ENCODE peak calls at places on chromosomes 1 and 21, in nine cellular contexts. H is PC-9, Q is GM06990, W is lower lobe of right lung, R is A549, Z is tibial nerve, B is spleen, Y is heart left ventricle, V is heart right ventricle. O is an unnamed sample.

GRCh38 chr1:21124846-21125245 is 51.9 kb downstream of the EIF4G3 start:
- DNase-seq in H (no peak), Z (no peak), V (no peak), Y (no peak), Q (no peak), W (no peak), R (no peak), B (no peak), O (peak; percentile 59)

GRCh38 chr1:185520188-185520935 is 203.3 kb upstream of the IVNS1ABP start:
- DNase-seq in R (peak; percentile 5), Q (no peak), B (no peak), Y (no peak), H (no peak), Z (no peak), V (no peak), W (no peak), O (peak; percentile 54)

GRCh38 chr1:176541663-176542062 is 78.7 kb downstream of the PAPPA2 start:
- DNase-seq in Q (no peak), B (no peak), R (no peak), Z (no peak), V (no peak), Y (no peak), H (no peak), W (no peak), O (no peak)

GRCh38 chr1:228198977-228199590 is 8.8 kb upstream of the OBSCN start:
- DNase-seq in V (no peak), Z (no peak), H (no peak), Q (no peak), B (no peak), R (peak; percentile 50), W (no peak), Y (no peak), O (no peak)

GRCh38 chr1:107254306-107254705 is 113.5 kb downstream of the NTNG1 start:
- DNase-seq in W (no peak), Y (no peak), Z (no peak), R (no peak), H (no peak), B (no peak), Q (no peak), V (no peak), O (no peak)

GRCh38 chr1:41977329-41977728 is 58.6 kb upstream of the HIVEP3 start:
- DNase-seq in Q (no peak), B (no peak), Z (no peak), R (no peak), V (no peak), Y (no peak), W (no peak), H (no peak), O (no peak)

GRCh38 chr1:184684285-184685077 is 70.2 kb downstream of the EDEM3 start:
- DNase-seq in V (peak; percentile 54), R (no peak), B (no peak), Z (peak; percentile 38), Y (peak; percentile 25), H (no peak), Q (no peak), W (no peak), O (peak; percentile 18)

GRCh38 chr21:44375281-44375651 is 21.8 kb downstream of the TRPM2 start:
- DNase-seq in W (peak; percentile 70), H (no peak), V (no peak), Y (no peak), Z (peak; percentile 24), Q (no peak), B (peak; percentile 88), R (no peak), O (no peak)

GRCh38 chr1:44013949-44014348 is 17.3 kb downstream of the SLC6A9 start:
- DNase-seq in V (no peak), Q (no peak), Z (no peak), W (no peak), R (no peak), H (no peak), B (no peak), Y (no peak), O (no peak)

GRCh38 chr1:64197076-64197475 is 6.3 kb upstream of the UBE2U start:
- DNase-seq in V (no peak), R (no peak), Q (no peak), Z (no peak), Y (no peak), W (no peak), H (no peak), B (no peak), O (no peak)

GRCh38 chr1:244049142-244049968 is 1.7 kb upstream of the ZBTB18 start:
- DNase-seq in W (peak; percentile 63), Q (peak; percentile 55), R (no peak), V (peak; percentile 57), Y (peak; percentile 41), H (peak; percentile 26), Z (no peak), B (peak; percentile 94), O (peak; percentile 37)

GRCh38 chr1:56954664-56955063 is 11.2 kb downstream of the C8B start:
- DNase-seq in Q (no peak), H (no peak), R (no peak), B (no peak), Z (no peak), W (no peak), Y (no peak), V (no peak), O (no peak)

GRCh38 chr1:162319510-162320160 is 57.0 kb downstream of the SPATA46 start:
- DNase-seq in Y (no peak), H (no peak), B (no peak), W (no peak), V (no peak), R (no peak), Z (no peak), Q (no peak), O (peak; percentile 24)

GRCh38 chr1:159065106-159065505 is 11.5 kb downstream of the AIM2 start:
- DNase-seq in W (no peak), Y (no peak), R (no peak), B (no peak), Z (no peak), H (no peak), Q (no peak), V (no peak), O (no peak)

GRCh38 chr1:159071970-159072582 is 4.5 kb downstream of the AIM2 start:
- DNase-seq in B (no peak), Y (no peak), H (no peak), Z (peak; percentile 24), W (no peak), R (peak; percentile 69), Q (no peak), V (no peak), O (peak; percentile 48)

GRCh38 chr1:159066108-159066507 is 10.5 kb downstream of the AIM2 start:
- DNase-seq in R (no peak), Q (peak; percentile 45), B (no peak), Y (no peak), V (no peak), W (no peak), H (no peak), Z (no peak), O (no peak)

GRCh38 chr1:159067699-159068621 is 8.6 kb downstream of the AIM2 start:
- DNase-seq in Z (no peak), B (peak; percentile 72), W (peak; percentile 47), H (no peak), R (no peak), V (no peak), Q (peak; percentile 82), Y (no peak), O (no peak)

DNA sequence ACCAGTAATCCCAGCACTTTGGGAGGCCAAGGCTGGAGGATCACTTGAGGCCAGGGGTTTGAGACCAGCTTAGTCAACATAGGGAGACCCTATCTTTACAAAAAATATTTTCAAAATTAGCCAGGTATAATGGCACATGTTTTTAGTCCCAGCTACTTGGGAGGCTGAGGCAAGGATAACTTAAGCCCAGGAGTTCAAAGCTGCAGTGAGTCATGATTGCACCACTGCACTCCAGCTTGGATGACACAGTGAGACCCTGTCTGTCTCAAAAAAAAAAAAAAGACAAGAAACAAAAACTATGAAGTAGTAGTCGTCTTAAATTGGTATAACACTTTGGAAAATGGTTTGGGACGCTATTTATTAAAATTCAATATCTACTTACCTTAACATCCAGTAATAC is 7.7 kb downstream of the AIM2 start:
- DNase-seq in R (no peak), Q (no peak), Y (no peak), W (no peak), B (no peak), V (no peak), Z (no peak), H (no peak), O (peak; percentile 62)
- H3K4me3 ChIP-seq in R (no peak overlapping the region), Q (no peak overlapping the region), Y (no peak overlapping the region), W (no peak overlapping the region), B (no peak overlapping the region), V (no peak overlapping the region), Z (no peak overlapping the region), H (no peak overlapping the region), O (no peak overlapping the region)

DNA sequence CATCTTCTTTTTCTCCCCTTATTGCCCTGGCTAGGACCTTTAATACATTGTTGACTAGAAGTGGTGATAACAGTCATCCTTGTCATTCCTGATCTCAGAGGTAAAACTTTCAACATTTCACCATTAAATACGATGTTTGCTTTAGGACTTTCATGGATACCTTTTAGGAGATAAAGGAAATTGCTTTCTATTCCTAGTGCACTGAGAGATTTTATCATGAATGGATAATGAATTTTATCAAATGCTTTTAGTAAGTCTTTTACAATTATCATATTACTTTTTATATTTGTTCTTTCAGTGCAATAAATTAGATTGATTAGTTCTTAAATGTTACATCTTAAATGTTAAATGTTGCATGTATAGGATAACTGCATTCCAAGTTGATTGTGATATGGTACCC is 147.2 kb upstream of the SERTAD4 start:
- DNase-seq in W (no peak), Z (no peak), V (no peak), Q (no peak), H (no peak), Y (no peak), R (no peak), B (no peak), O (no peak)
- H3K4me3 ChIP-seq in W (no peak overlapping the region), Z (no peak overlapping the region), V (no peak overlapping the region), Q (no peak overlapping the region), H (no peak overlapping the region), Y (no peak overlapping the region), R (no peak overlapping the region), B (no peak overlapping the region), O (no peak overlapping the region)

GRCh38 chr1:85584264-85584781 is 3.8 kb downstream of the CCN1 start:
- DNase-seq in V (no peak), R (peak; percentile 69), Q (no peak), H (peak; percentile 28), W (no peak), Y (no peak), Z (no peak), B (no peak), O (peak; percentile 89)
- H3K4me3 ChIP-seq in V (no peak overlapping the region), R (peak overlapping the region; percentile 83), Q (no peak overlapping the region), H (peak overlapping the region; percentile 11), W (no peak overlapping the region), Y (no peak overlapping the region), Z (no peak overlapping the region), B (no peak overlapping the region), O (no peak overlapping the region)

DNA sequence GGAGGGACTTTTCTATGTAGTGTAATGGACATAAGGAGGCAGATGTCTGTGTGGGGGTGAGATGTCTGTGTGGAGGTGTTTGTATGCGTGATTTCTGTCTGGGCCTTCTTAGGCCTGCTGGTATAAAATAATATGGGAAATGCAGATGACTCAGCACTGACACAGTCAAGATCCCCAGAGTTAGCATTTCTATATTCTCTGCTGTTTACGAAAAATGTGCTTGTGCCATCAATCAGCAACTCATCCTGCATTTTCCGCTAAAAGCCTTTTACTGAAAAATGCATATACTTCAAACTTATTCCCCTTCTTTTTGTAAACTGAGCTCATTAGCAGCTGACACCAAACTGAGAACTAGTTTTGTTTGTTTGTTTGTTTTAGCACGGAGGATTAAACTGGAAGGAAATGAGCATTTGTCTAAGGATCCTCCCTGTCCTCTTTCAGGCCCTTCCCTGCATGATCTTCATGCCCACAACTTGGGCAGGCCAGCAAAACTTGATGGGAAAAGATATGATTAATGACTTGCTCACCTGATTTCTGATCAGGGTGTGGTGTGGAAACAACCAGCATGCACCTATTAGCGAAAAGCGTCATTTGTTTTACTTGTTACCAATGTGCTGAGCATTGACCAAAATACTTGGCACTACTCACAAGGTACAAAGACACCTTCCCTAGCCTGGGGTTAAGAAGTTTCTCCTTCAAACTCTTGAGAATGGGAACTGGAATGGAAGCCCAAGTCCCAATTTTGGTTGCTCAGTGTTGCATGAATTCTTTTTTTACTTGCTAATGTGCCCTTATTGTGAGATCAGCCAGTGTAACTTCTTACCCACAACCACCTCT is 77.4 kb downstream of the NDUFS5 start:
- DNase-seq in H (no peak), Z (no peak), B (no peak), Y (no peak), Q (no peak), W (no peak), R (no peak), V (no peak), O (peak; percentile 63)
- H3K4me3 ChIP-seq in H (peak overlapping the region; percentile 24), Z (no peak overlapping the region), B (no peak overlapping the region), Y (peak overlapping the region; percentile 1), Q (peak overlapping the region; percentile 25), W (no peak overlapping the region), R (no peak overlapping the region), V (no peak overlapping the region), O (no peak overlapping the region)